ENCODE peak calls at places on chromosome 7, in four cellular contexts. G is cardiac muscle cell; P is H9; T is CD8-positive, alpha-beta memory T cell. W is an unnamed sample.

GRCh38 chr7:36037121-36037662 is 115.9 kb upstream of the EEPD1 start:
- DNase-seq in G (peak; percentile 95), P (no peak), T (no peak), W (peak; percentile 37)

GRCh38 chr7:3605222-3605621 is 304.2 kb downstream of the SDK1 start:
- DNase-seq in T (no peak), G (no peak), P (no peak), W (no peak)

GRCh38 chr7:26705567-26705966 is 158.8 kb downstream of the SKAP2 start:
- DNase-seq in T (no peak), G (peak; percentile 86), P (no peak), W (no peak)

GRCh38 chr7:148153611-148154010 is 437.0 kb upstream of the C7orf33 start:
- DNase-seq in P (no peak), T (no peak), G (peak; percentile 74), W (peak; percentile 18)

GRCh38 chr7:37440738-37441404 is 7.8 kb downstream of the ELMO1 start:
- DNase-seq in T (no peak), P (no peak), G (no peak), W (no peak)

GRCh38 chr7:22597845-22598244 is 97.9 kb upstream of the STEAP1B start:
- DNase-seq in P (no peak), G (peak; percentile 82), T (no peak), W (no peak)

GRCh38 chr7:5500056-5500776 is 76.6 kb upstream of the TNRC18 start:
- DNase-seq in T (no peak), G (no peak), P (no peak), W (no peak)

GRCh38 chr7:24717694-24718320 is 39.5 kb downstream of the GSDME start:
- DNase-seq in P (no peak), G (peak; percentile 56), T (no peak), W (no peak)

GRCh38 chr7:6436385-6436685 is 11.4 kb downstream of the DAGLB start:
- DNase-seq in P (no peak), G (no peak), T (no peak), W (no peak)

GRCh38 chr7:110386914-110387313 is 704.0 kb upstream of the LRRN3 start:
- DNase-seq in G (no peak), P (no peak), T (no peak), W (no peak)

GRCh38 chr7:37999673-38000072 is 79.2 kb downstream of the EPDR1 start:
- DNase-seq in T (no peak), P (no peak), G (peak; percentile 24), W (no peak)

GRCh38 chr7:116780966-116781365 is 81.4 kb upstream of the CAPZA2 start:
- DNase-seq in G (no peak), P (peak; percentile 39), T (no peak), W (peak; percentile 60)

GRCh38 chr7:39749177-39749576 is 125.8 kb downstream of the RALA start:
- DNase-seq in P (no peak), G (peak; percentile 23), T (no peak), W (no peak)

GRCh38 chr7:129843982-129844840 is 108.5 kb downstream of the UBE2H start:
- DNase-seq in P (no peak), T (no peak), G (no peak), W (no peak)

GRCh38 chr7:128868624-128869137 is 6.0 kb downstream of the ATP6V1F start:
- DNase-seq in P (no peak), T (no peak), G (no peak), W (no peak)

GRCh38 chr7:74405191-74405898 is 48.4 kb upstream of the GTF2IRD1 start:
- DNase-seq in T (no peak), G (no peak), P (peak; percentile 88), W (no peak)

GRCh38 chr7:32154797-32155196 is 84.6 kb upstream of the PDE1C start:
- DNase-seq in G (peak; percentile 60), T (no peak), P (no peak), W (no peak)

GRCh38 chr7:147432068-147432467 is 1158.5 kb upstream of the C7orf33 start:
- DNase-seq in G (peak; percentile 72), P (peak; percentile 32), T (no peak), W (no peak)

GRCh38 chr7:66877577-66878300 is 43.3 kb upstream of the TMEM248 start:
- DNase-seq in T (no peak), P (no peak), G (no peak), W (no peak)

GRCh38 chr7:103751476-103751875 is 238.0 kb downstream of the RELN start:
- DNase-seq in G (no peak), T (no peak), P (no peak), W (no peak)

GRCh38 chr7:4820405-4820967 is 41.3 kb downstream of the PAPOLB start:
- DNase-seq in P (peak; percentile 16), T (peak; percentile 43), G (no peak), W (no peak)

GRCh38 chr7:3162286-3162685 is 118.6 kb upstream of the CARD11 start:
- DNase-seq in P (no peak), G (peak; percentile 44), T (no peak), W (no peak)

GRCh38 chr7:127391591-127392181 is 822 bp downstream of the ZNF800 start:
- DNase-seq in G (peak; percentile 40), P (peak; percentile 31), T (peak; percentile 75), W (peak; percentile 53)

GRCh38 chr7:35424869-35425495 is 171.1 kb upstream of the TBX20 start:
- DNase-seq in T (peak; percentile 62), G (peak; percentile 73), P (peak; percentile 61), W (peak; percentile 46)

GRCh38 chr7:49580000-49580399 is 193.4 kb upstream of the VWC2 start:
- DNase-seq in T (no peak), G (no peak), P (peak; percentile 77), W (no peak)

GRCh38 chr7:106693659-106694353 is 32.8 kb upstream of the CCDC71L start:
- DNase-seq in T (no peak), G (no peak), P (no peak), W (no peak)

GRCh38 chr7:47516386-47516785 is 65.5 kb downstream of the TNS3 start:
- DNase-seq in G (no peak), P (no peak), T (no peak), W (no peak)

GRCh38 chr7:5636446-5636835 is 145.0 kb downstream of the RNF216 start:
- DNase-seq in G (peak; percentile 28), T (no peak), P (no peak), W (no peak)

GRCh38 chr7:75878769-75879596 is at the start of gene RHBDD2:
- DNase-seq in P (peak; percentile 95), T (peak; percentile 98), G (peak; percentile 95), W (peak; percentile 97)

DNA sequence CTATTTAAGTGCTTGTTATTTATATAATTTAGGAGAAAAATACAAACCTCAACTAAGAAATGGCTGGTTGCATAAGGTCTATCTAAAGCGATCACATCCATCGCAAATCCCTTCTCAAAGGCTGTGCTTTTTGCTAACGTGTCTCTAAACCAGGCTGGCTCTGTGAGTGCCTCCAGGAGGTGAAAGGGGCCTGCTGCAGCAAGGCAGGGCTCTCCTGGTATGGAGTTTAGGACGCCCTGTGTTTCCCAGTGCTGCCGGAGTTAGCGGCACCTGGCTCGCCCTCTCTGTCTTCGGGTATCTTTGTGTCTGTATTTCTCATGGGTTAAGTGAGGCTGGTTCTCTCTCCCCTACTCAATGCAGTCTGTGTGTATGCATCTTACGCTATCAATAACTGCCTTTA is 68.4 kb upstream of the ATP6V0A4 start:
- DNase-seq in P (no peak), G (no peak), T (no peak), W (no peak)
- H3K4me1 ChIP-seq in P (no peaks in the 10 kb centered on the region), G (no peaks in the 10 kb centered on the region), T (no peaks in the 10 kb centered on the region), W (no peaks in the 10 kb centered on the region)

GRCh38 chr7:98221611-98222532 is 10.6 kb downstream of the BHLHA15 start:
- DNase-seq in G (no peak), P (no peak), T (peak; percentile 41), W (no peak)
- H3K4me1 ChIP-seq in G (no peaks in the 10 kb centered on the region), P (no peaks in the 10 kb centered on the region), T (no peaks in the 10 kb centered on the region), W (no peaks in the 10 kb centered on the region)

GRCh38 chr7:9958461-9958860 is 1015.2 kb upstream of the PHF14 start:
- DNase-seq in P (no peak), G (no peak), T (no peak), W (no peak)

GRCh38 chr7:9961161-9961922 is 1012.3 kb upstream of the PHF14 start:
- DNase-seq in G (no peak), P (no peak), T (no peak), W (no peak)
- H3K4me1 ChIP-seq in G (no peaks in the 10 kb centered on the region), P (peaks cover 2% of the 10 kb centered on the region), T (no peaks in the 10 kb centered on the region), W (no peaks in the 10 kb centered on the region)

GRCh38 chr7:152052772-152053171 is 27.3 kb downstream of the GALNT11 start:
- DNase-seq in G (no peak), T (no peak), P (no peak), W (no peak)

GRCh38 chr7:152051968-152052367 is 26.5 kb downstream of the GALNT11 start:
- DNase-seq in T (no peak), P (no peak), G (no peak), W (no peak)

GRCh38 chr7:152050547-152050971 is 25.1 kb downstream of the GALNT11 start:
- DNase-seq in T (no peak), G (peak; percentile 83), P (no peak), W (no peak)

GRCh38 chr7:152056621-152057274 is 31.3 kb downstream of the GALNT11 start:
- DNase-seq in P (no peak), T (no peak), G (no peak), W (no peak)

DNA sequence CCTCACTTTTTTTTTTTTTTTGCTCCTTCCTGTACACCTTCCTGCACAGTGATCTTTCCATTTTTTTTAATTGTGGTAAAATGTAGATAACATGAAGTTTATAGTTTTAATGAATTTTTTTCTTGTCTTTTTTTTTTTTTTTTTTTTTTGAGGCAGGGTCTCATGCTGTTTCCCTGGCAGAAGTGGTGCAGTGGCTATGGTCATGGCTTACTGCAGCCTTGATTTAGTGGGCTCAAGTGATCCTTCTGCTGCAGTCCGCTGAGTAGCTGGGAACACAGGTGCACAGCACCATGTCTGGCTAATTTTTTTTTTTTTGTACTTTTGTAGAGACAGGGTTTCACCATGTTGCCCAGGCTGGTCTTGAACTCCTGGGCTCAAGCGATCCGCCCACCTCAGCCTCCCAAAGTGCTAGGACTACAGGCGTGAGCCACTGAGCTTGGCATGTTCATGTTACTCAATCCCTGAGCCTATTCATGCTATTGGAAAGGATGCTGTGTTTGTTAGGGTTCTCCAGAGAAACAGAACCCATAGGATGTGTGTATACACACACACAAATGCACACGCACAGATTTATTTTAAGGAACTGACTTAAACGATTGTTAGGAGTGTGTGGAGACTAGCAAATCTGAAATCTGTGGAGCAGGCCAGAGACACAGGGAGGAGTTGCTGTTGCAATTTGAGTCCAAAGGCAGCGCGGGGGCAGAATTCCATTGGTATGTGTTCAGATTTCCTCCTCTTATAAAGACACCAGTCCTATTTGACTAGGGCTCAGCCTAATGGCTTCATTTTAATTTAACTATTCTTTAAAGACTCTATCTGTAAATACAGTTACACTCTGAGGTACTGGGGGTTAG is 29.1 kb downstream of the GALNT11 start:
- DNase-seq in G (peak; percentile 85), P (no peak), T (no peak), W (no peak)
- H3K4me1 ChIP-seq in G (no peaks in the 10 kb centered on the region), P (peaks cover 6% of the 10 kb centered on the region), T (no peaks in the 10 kb centered on the region), W (peaks cover 4% of the 10 kb centered on the region)

GRCh38 chr7:132430863-132431822 is 145.1 kb downstream of the PLXNA4 start:
- DNase-seq in G (peak; percentile 97), P (no peak), T (peak; percentile 76), W (peak; percentile 72)
- H3K4me1 ChIP-seq in G (peaks cover 9% of the 10 kb centered on the region), P (no peaks in the 10 kb centered on the region), T (peaks cover 68% of the 10 kb centered on the region), W (peaks cover 9% of the 10 kb centered on the region)

DNA sequence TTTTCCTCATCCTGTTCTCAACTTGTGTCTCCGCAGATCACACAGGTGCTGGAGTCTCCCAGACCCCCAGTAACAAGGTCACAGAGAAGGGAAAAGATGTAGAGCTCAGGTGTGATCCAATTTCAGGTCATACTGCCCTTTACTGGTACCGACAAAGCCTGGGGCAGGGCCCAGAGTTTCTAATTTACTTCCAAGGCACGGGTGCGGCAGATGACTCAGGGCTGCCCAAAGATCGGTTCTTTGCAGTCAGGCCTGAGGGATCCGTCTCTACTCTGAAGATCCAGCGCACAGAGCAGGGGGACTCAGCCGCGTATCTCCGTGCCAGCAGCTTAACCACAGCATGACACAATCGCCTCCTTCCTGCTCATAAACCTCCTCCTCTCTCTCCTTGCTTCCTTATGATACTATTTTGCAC is 126.7 kb upstream of the PRSS58 start:
- DNase-seq in P (no peak), T (peak; percentile 51), G (peak; percentile 75), W (no peak)
- H3K4me1 ChIP-seq in P (peaks cover 2% of the 10 kb centered on the region), T (peaks cover 18% of the 10 kb centered on the region), G (no peaks in the 10 kb centered on the region), W (no peaks in the 10 kb centered on the region)